ENCODE peak calls at places on chromosomes 7 and 10, in eight cellular contexts. W, H, U, C, X, A, V and G are unnamed samples.

GRCh38 chr7:14900051-14900450 is 2.5 kb downstream of the DGKB start:
- DNase-seq in H (no peak), A (no peak), U (peak), X (no peak), C (no peak), W (no peak), V (no peak), G (no peak)

GRCh38 chr7:56007167-56007652 is 42.8 kb downstream of the NIPSNAP2 start:
- DNase-seq in C (no peak), V (no peak), H (no peak), U (no peak), A (no peak), W (no peak), X (peak), G (no peak)

GRCh38 chr10:50990568-50991495 is 83.5 kb upstream of the PRKG1 start:
- DNase-seq in V (peak), H (peak), A (no peak), X (no peak), C (no peak), U (peak), W (no peak), G (no peak)

GRCh38 chr10:22612316-22612715 is 102.1 kb downstream of the PIP4K2A start:
- DNase-seq in X (no peak), C (no peak), W (no peak), U (no peak), V (no peak), H (no peak), A (no peak), G (no peak)

GRCh38 chr7:28115261-28115660 is 65.3 kb downstream of the JAZF1 start:
- DNase-seq in A (no peak), V (no peak), U (no peak), X (no peak), H (no peak), W (no peak), C (no peak), G (no peak)

GRCh38 chr10:87844837-87845623 is 18.3 kb downstream of the KLLN start:
- DNase-seq in W (no peak), C (no peak), X (no peak), V (peak), H (peak), A (no peak), U (no peak), G (no peak)

GRCh38 chr10:112475565-112476233 is 28.7 kb downstream of the VTI1A start:
- DNase-seq in U (no peak), V (peak), C (no peak), A (no peak), H (no peak), W (no peak), X (peak), G (no peak)

GRCh38 chr7:135291809-135292253 is 58.2 kb downstream of the STRA8 start:
- DNase-seq in V (no peak), A (no peak), W (no peak), U (no peak), C (no peak), X (no peak), H (peak), G (no peak)

GRCh38 chr10:132129431-132129830 is 57.3 kb upstream of the DPYSL4 start:
- DNase-seq in X (no peak), U (peak), V (no peak), H (no peak), W (peak), A (no peak), C (no peak), G (no peak)

GRCh38 chr7:25389489-25390106 is 161.3 kb upstream of the NPVF start:
- DNase-seq in V (peak), A (no peak), H (peak), W (no peak), X (peak), C (no peak), U (peak), G (no peak)

GRCh38 chr7:131249003-131249402 is 78.7 kb upstream of the MKLN1 start:
- DNase-seq in W (peak), A (no peak), U (no peak), X (no peak), V (no peak), H (peak), C (no peak), G (no peak)

GRCh38 chr7:80711521-80711920 is 73.1 kb downstream of the CD36 start:
- DNase-seq in X (no peak), W (peak), V (no peak), C (no peak), A (no peak), H (no peak), U (no peak), G (no peak)

GRCh38 chr7:148434181-148434769 is 156.3 kb upstream of the C7orf33 start:
- DNase-seq in H (no peak), W (no peak), X (no peak), V (no peak), U (no peak), C (no peak), A (no peak), G (no peak)

GRCh38 chr10:49560526-49560925 is 21.6 kb upstream of the ERCC6 start:
- DNase-seq in U (no peak), C (no peak), W (no peak), A (no peak), H (no peak), V (no peak), X (no peak), G (no peak)